ENCODE peak calls at places on chromosomes 12 and 14, in eight cellular contexts. L, D, J, N, I, S, M and C are unnamed samples.
A peak's percentile ranks its signal among the peaks of the same experiment; 100 is the strongest.

GRCh38 chr12:46794593-46795190 is 31.1 kb downstream of the SLC38A4 start:
- DNase-seq in L (no peak), D (no peak), J (no peak), N (no peak), I (no peak), S (no peak), M (no peak), C (no peak)

GRCh38 chr12:47318963-47319362 is 239.2 kb upstream of the AMIGO2 start:
- DNase-seq in L (no peak), D (no peak), J (no peak), N (no peak), I (no peak), S (no peak), M (no peak), C (no peak)

GRCh38 chr14:62099091-62099490 is 336.9 kb downstream of the SNAPC1 start:
- DNase-seq in L (no peak), D (no peak), J (no peak), N (no peak), I (no peak), S (no peak), M (no peak), C (no peak)

GRCh38 chr12:53232641-53233538 is 881 bp upstream of the RARG start:
- DNase-seq in L (no peak), D (no peak), J (peak; percentile 52), N (peak; percentile 88), I (no peak), S (no peak), M (peak; percentile 56), C (no peak)

GRCh38 chr12:58443981-58444371 is 476.3 kb downstream of the LRIG3 start:
- DNase-seq in L (no peak), D (no peak), J (no peak), N (no peak), I (no peak), S (no peak), M (peak; percentile 55), C (no peak)

GRCh38 chr12:71107976-71108749 is 49.6 kb downstream of the TSPAN8 start:
- DNase-seq in L (no peak), D (no peak), J (no peak), N (no peak), I (no peak), S (no peak), M (no peak), C (no peak)

GRCh38 chr12:67422081-67422480 is 152.9 kb downstream of the CAND1 start:
- DNase-seq in L (no peak), D (no peak), J (no peak), N (no peak), I (no peak), S (no peak), M (no peak), C (peak; percentile 58)

GRCh38 chr14:100867631-100868315 is 35.7 kb downstream of the RTL1 start:
- DNase-seq in L (no peak), D (no peak), J (no peak), N (peak; percentile 61), I (no peak), S (no peak), M (no peak), C (no peak)

GRCh38 chr12:4271433-4272013 is 2.0 kb upstream of the CCND2 start:
- DNase-seq in L (no peak), D (peak; percentile 56), J (no peak), N (no peak), I (no peak), S (no peak), M (no peak), C (no peak)

GRCh38 chr14:59529189-59529588 is 44.9 kb downstream of the JKAMP start:
- DNase-seq in L (no peak), D (no peak), J (no peak), N (no peak), I (no peak), S (no peak), M (no peak), C (no peak)

GRCh38 chr12:75446857-75447256 is 33.7 kb upstream of the GLIPR1 start:
- DNase-seq in L (no peak), D (no peak), J (no peak), N (no peak), I (no peak), S (peak; percentile 32), M (peak; percentile 84), C (no peak)

GRCh38 chr12:58313091-58313855 is 371.9 kb downstream of the ATP23 start:
- DNase-seq in L (no peak), D (no peak), J (no peak), N (no peak), I (no peak), S (peak; percentile 85), M (peak; percentile 84), C (no peak)

GRCh38 chr12:43325786-43326185 is 226.2 kb downstream of the ADAMTS20 start:
- DNase-seq in L (no peak), D (no peak), J (no peak), N (no peak), I (no peak), S (no peak), M (no peak), C (no peak)

GRCh38 chr12:84727964-84728363 is 184.6 kb downstream of the SLC6A15 start:
- DNase-seq in L (no peak), D (no peak), J (no peak), N (no peak), I (no peak), S (no peak), M (no peak), C (no peak)

GRCh38 chr12:104702565-104703139 is 245.9 kb downstream of the CHST11 start:
- DNase-seq in L (no peak), D (no peak), J (no peak), N (peak; percentile 92), I (no peak), S (no peak), M (peak; percentile 83), C (no peak)

GRCh38 chr14:76203086-76204001 is 51.6 kb downstream of the GPATCH2L start:
- DNase-seq in L (no peak), D (no peak), J (no peak), N (peak; percentile 72), I (no peak), S (peak; percentile 93), M (peak; percentile 71), C (no peak)

GRCh38 chr14:104554088-104554607 is 25.4 kb upstream of the C14orf180 start:
- DNase-seq in L (no peak), D (no peak), J (no peak), N (peak; percentile 68), I (no peak), S (no peak), M (no peak), C (no peak)

GRCh38 chr12:2113501-2113912 is 60.7 kb downstream of the CACNA1C start:
- DNase-seq in L (no peak), D (no peak), J (no peak), N (no peak), I (no peak), S (no peak), M (peak; percentile 21), C (no peak)

GRCh38 chr14:105249175-105250007 is 1.1 kb downstream of the BTBD6 start:
- DNase-seq in L (peak; percentile 23), D (peak; percentile 34), J (no peak), N (peak; percentile 75), I (no peak), S (no peak), M (peak; percentile 21), C (no peak)

GRCh38 chr14:95388699-95389098 is 69.0 kb upstream of the CLMN start:
- DNase-seq in L (no peak), D (no peak), J (no peak), N (no peak), I (no peak), S (no peak), M (no peak), C (no peak)

GRCh38 chr14:85250369-85250768 is 279.6 kb upstream of the FLRT2 start:
- DNase-seq in L (no peak), D (peak; percentile 4), J (no peak), N (no peak), I (no peak), S (no peak), M (no peak), C (no peak)

GRCh38 chr12:50859621-50860020 is 16.9 kb downstream of the TMPRSS12 start:
- DNase-seq in L (no peak), D (no peak), J (no peak), N (no peak), I (no peak), S (no peak), M (no peak), C (no peak)

GRCh38 chr14:30257946-30258661 is 300.9 kb upstream of the G2E3 start:
- DNase-seq in L (no peak), D (no peak), J (no peak), N (no peak), I (no peak), S (no peak), M (no peak), C (no peak)

GRCh38 chr12:121038861-121039654 is at the start of gene OASL:
- DNase-seq in L (no peak), D (no peak), J (no peak), N (no peak), I (no peak), S (no peak), M (peak; percentile 68), C (no peak)

GRCh38 chr14:73283592-73284379 is 46.5 kb downstream of the PAPLN start:
- DNase-seq in L (no peak), D (no peak), J (no peak), N (no peak), I (peak; percentile 61), S (no peak), M (peak; percentile 26), C (no peak)

GRCh38 chr14:102799684-102800562 is 22.7 kb downstream of the TRAF3 start:
- DNase-seq in L (no peak), D (no peak), J (no peak), N (no peak), I (no peak), S (no peak), M (peak; percentile 99), C (no peak)

GRCh38 chr12:30286345-30286926 is 409.2 kb downstream of the IPO8 start:
- DNase-seq in L (no peak), D (peak; percentile 11), J (no peak), N (no peak), I (peak; percentile 18), S (peak; percentile 14), M (peak; percentile 9), C (no peak)

GRCh38 chr12:67632005-67632404 is 16.5 kb upstream of the DYRK2 start:
- DNase-seq in L (no peak), D (no peak), J (no peak), N (no peak), I (no peak), S (no peak), M (no peak), C (no peak)

GRCh38 chr12:12726543-12727093 is 9.4 kb downstream of the CDKN1B start:
- DNase-seq in L (no peak), D (no peak), J (no peak), N (no peak), I (no peak), S (peak; percentile 63), M (peak; percentile 77), C (no peak)